ENCODE peak calls at places on chromosomes 13 and 19, in ten cellular contexts. Q is tibial artery, D is H9, N is ovary, T is left lung, H is progenitor cell of endocrine pancreas, S is cardiac muscle cell, I is esophagus muscularis mucosa, Z is HFFc6, E is astrocyte of the spinal cord. U is an unnamed sample.

GRCh38 chr19:14440049-14440448 is 6.9 kb downstream of the PKN1 start:
- DNase-seq in Q (peak; percentile 80), D (no peak), N (no peak), T (peak; percentile 90), H (no peak), S (no peak), I (peak; percentile 94), Z (no peak), E (no peak), U (no peak)

GRCh38 chr19:44752123-44752815 is 3.8 kb downstream of the BCL3 start:
- DNase-seq in Q (no peak), D (no peak), N (no peak), T (no peak), H (no peak), S (no peak), I (no peak), Z (no peak), E (no peak), U (no peak)

GRCh38 chr13:33307820-33308219 is 22.3 kb upstream of the STARD13 start:
- DNase-seq in Q (no peak), D (no peak), N (no peak), T (no peak), H (no peak), S (peak; percentile 40), I (no peak), Z (no peak), E (peak; percentile 65), U (no peak)

GRCh38 chr13:97515643-97516042 is 81.7 kb downstream of the RAP2A start:
- DNase-seq in Q (no peak), D (no peak), N (no peak), T (no peak), H (no peak), S (no peak), I (no peak), Z (no peak), E (no peak), U (no peak)

GRCh38 chr19:53868892-53869804 is 1.5 kb downstream of the MYADM start:
- DNase-seq in Q (peak; percentile 87), D (peak; percentile 89), N (peak; percentile 94), T (peak; percentile 91), H (peak; percentile 84), S (peak; percentile 98), I (peak; percentile 98), Z (peak; percentile 88), E (peak; percentile 94), U (peak; percentile 91)

GRCh38 chr19:40461669-40462221 is 3.8 kb downstream of the BLVRB start:
- DNase-seq in Q (peak; percentile 50), D (no peak), N (no peak), T (peak; percentile 73), H (no peak), S (no peak), I (no peak), Z (no peak), E (no peak), U (no peak)

GRCh38 chr19:4295972-4296771 is 6.0 kb downstream of the TMIGD2 start:
- DNase-seq in Q (no peak), D (peak; percentile 63), N (no peak), T (no peak), H (no peak), S (peak; percentile 45), I (no peak), Z (no peak), E (no peak), U (no peak)

GRCh38 chr19:3137139-3137538 is 1.3 kb downstream of the GNA15 start:
- DNase-seq in Q (no peak), D (no peak), N (peak; percentile 75), T (no peak), H (no peak), S (peak; percentile 76), I (no peak), Z (no peak), E (no peak), U (no peak)

GRCh38 chr13:26050568-26051230 is 1.1 kb downstream of the SHISA2 start:
- DNase-seq in Q (no peak), D (peak; percentile 65), N (no peak), T (no peak), H (peak; percentile 52), S (peak; percentile 34), I (peak; percentile 66), Z (no peak), E (peak; percentile 46), U (peak; percentile 73)

GRCh38 chr19:36797786-36798108 is 25.1 kb upstream of the ZNF850 start:
- DNase-seq in Q (no peak), D (no peak), N (no peak), T (no peak), H (no peak), S (no peak), I (no peak), Z (no peak), E (no peak), U (no peak)

GRCh38 chr13:51158923-51159322 is 47.8 kb upstream of the C13orf42 start:
- DNase-seq in Q (no peak), D (no peak), N (no peak), T (no peak), H (no peak), S (peak; percentile 38), I (peak; percentile 82), Z (no peak), E (no peak), U (no peak)

GRCh38 chr19:18785179-18786124 is 5.7 kb downstream of the COMP start:
- DNase-seq in Q (peak; percentile 83), D (peak; percentile 89), N (peak; percentile 68), T (peak; percentile 70), H (peak; percentile 67), S (peak; percentile 64), I (no peak), Z (peak; percentile 5), E (peak; percentile 42), U (peak; percentile 84)

GRCh38 chr13:96671073-96671472 is 323.2 kb downstream of the OXGR1 start:
- DNase-seq in Q (no peak), D (no peak), N (no peak), T (no peak), H (no peak), S (no peak), I (no peak), Z (no peak), E (no peak), U (no peak)

GRCh38 chr13:33051632-33052031 is 35.4 kb downstream of the KL start:
- DNase-seq in Q (no peak), D (no peak), N (no peak), T (no peak), H (no peak), S (no peak), I (no peak), Z (no peak), E (no peak), U (no peak)

GRCh38 chr19:37930416-37930815 is 23.4 kb downstream of the SIPA1L3 start:
- DNase-seq in Q (no peak), D (no peak), N (no peak), T (peak; percentile 42), H (no peak), S (peak; percentile 46), I (no peak), Z (no peak), E (no peak), U (no peak)

GRCh38 chr19:58399903-58400637 is 4.6 kb downstream of the RNF225 start:
- DNase-seq in Q (no peak), D (peak; percentile 12), N (no peak), T (no peak), H (no peak), S (no peak), I (no peak), Z (no peak), E (no peak), U (no peak)

GRCh38 chr19:38210458-38210987 is 13.5 kb downstream of the DPF1 start:
- DNase-seq in Q (no peak), D (peak; percentile 92), N (peak; percentile 81), T (peak; percentile 67), H (peak; percentile 42), S (peak; percentile 55), I (no peak), Z (no peak), E (peak; percentile 37), U (peak; percentile 88)

GRCh38 chr13:37695200-37695599 is 96.6 kb upstream of the POSTN start:
- DNase-seq in Q (no peak), D (no peak), N (no peak), T (no peak), H (no peak), S (no peak), I (no peak), Z (no peak), E (no peak), U (no peak)
- TF ChIP-seq CTCF in Q (no peak), D (no peak), N (no peak), T (no peak), H (no peak), S (no peak), I (no peak), Z (no peak), E (no peak), U (no peak)

DNA sequence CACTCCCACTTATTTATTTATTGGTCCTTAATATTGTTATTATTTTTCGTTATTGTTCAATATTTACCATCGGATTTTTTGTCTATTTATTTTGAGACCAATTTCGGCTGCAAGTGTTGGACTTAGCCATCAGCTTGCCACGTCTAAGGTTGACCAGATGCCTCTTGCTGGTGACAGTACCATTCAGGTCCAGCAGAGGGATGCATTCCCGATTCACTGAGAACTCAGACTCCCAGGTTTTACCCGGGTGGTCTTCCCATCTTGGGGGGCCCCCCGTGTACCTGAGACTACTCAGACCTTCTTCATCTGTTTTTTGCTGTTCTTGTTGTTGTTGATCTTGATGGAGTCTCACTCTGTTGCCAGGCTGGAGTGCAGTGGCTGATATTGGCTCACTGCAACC is 1435.2 kb downstream of the UQCRFS1 start:
- DNase-seq in Q (no peak), D (peak; percentile 24), N (no peak), T (no peak), H (no peak), S (no peak), I (no peak), Z (no peak), E (no peak), U (peak; percentile 25)
- TF ChIP-seq CTCF in Q (no peak), D (peak; percentile 46), N (no peak), T (no peak), H (no peak), S (no peak), I (no peak), Z (peak; percentile 59), E (peak; percentile 16), U (peak; percentile 55)

GRCh38 chr13:108178105-108178504 is 37.2 kb downstream of the LIG4 start:
- DNase-seq in Q (no peak), D (no peak), N (no peak), T (no peak), H (no peak), S (no peak), I (no peak), Z (no peak), E (no peak), U (no peak)

GRCh38 chr13:108182652-108183051 is 32.7 kb downstream of the LIG4 start:
- DNase-seq in Q (no peak), D (no peak), N (no peak), T (no peak), H (no peak), S (no peak), I (no peak), Z (no peak), E (no peak), U (no peak)

GRCh38 chr13:108176685-108177274 is 38.6 kb downstream of the LIG4 start:
- DNase-seq in Q (no peak), D (no peak), N (no peak), T (no peak), H (no peak), S (peak; percentile 29), I (no peak), Z (no peak), E (no peak), U (no peak)
- TF ChIP-seq CTCF in Q (no peak), D (peak; percentile 77), N (no peak), T (peak; percentile 32), H (peak; percentile 63), S (peak; percentile 40), I (no peak), Z (peak; percentile 77), E (peak; percentile 45), U (peak; percentile 75)

GRCh38 chr19:30968210-30968609 is 381.0 kb downstream of the TSHZ3 start:
- DNase-seq in Q (no peak), D (no peak), N (no peak), T (no peak), H (no peak), S (no peak), I (peak; percentile 64), Z (no peak), E (no peak), U (no peak)
- TF ChIP-seq CTCF in Q (no peak), D (peak; percentile 43), N (no peak), T (no peak), H (no peak), S (no peak), I (no peak), Z (peak; percentile 50), E (no peak), U (no peak)

U was measured in type B pancreatic cell.